ENCODE peak calls at places on chromosome 1, in eight cellular contexts. One of them, this sample, is unnamed.

GRCh38 chr1:74652711-74653131 is 20.9 kb downstream of the ERICH3 start:
- DNase-seq in astrocyte: peak; percentile 98
- DNase-seq in adrenal gland: no peak
- DNase-seq in heart left ventricle: no peak
- DNase-seq in fibroblast of lung: peak; percentile 99
- DNase-seq in esophagus squamous epithelium: no peak
- DNase-seq in GM23338: peak; percentile 18
- DNase-seq in mammary epithelial cell: peak; percentile 96
- DNase-seq in this sample: peak; percentile 4

GRCh38 chr1:14804626-14805025 is 206.1 kb downstream of the KAZN start:
- DNase-seq in astrocyte: no peak
- DNase-seq in adrenal gland: no peak
- DNase-seq in heart left ventricle: no peak
- DNase-seq in fibroblast of lung: no peak
- DNase-seq in esophagus squamous epithelium: no peak
- DNase-seq in GM23338: peak; percentile 69
- DNase-seq in mammary epithelial cell: no peak
- DNase-seq in this sample: no peak

GRCh38 chr1:25532970-25533369 is 10.4 kb upstream of the LDLRAP1 start:
- DNase-seq in astrocyte: no peak
- DNase-seq in adrenal gland: no peak
- DNase-seq in heart left ventricle: no peak
- DNase-seq in fibroblast of lung: no peak
- DNase-seq in esophagus squamous epithelium: no peak
- DNase-seq in GM23338: no peak
- DNase-seq in mammary epithelial cell: no peak
- DNase-seq in this sample: no peak

GRCh38 chr1:1120866-1121563 is 5.1 kb upstream of the C1orf159 start:
- DNase-seq in astrocyte: no peak
- DNase-seq in adrenal gland: peak; percentile 17
- DNase-seq in heart left ventricle: peak; percentile 57
- DNase-seq in fibroblast of lung: no peak
- DNase-seq in esophagus squamous epithelium: no peak
- DNase-seq in GM23338: no peak
- DNase-seq in mammary epithelial cell: no peak
- DNase-seq in this sample: peak; percentile 39

GRCh38 chr1:182927693-182928433 is 25.1 kb downstream of the SHCBP1L start:
- DNase-seq in astrocyte: no peak
- DNase-seq in adrenal gland: no peak
- DNase-seq in heart left ventricle: no peak
- DNase-seq in fibroblast of lung: no peak
- DNase-seq in esophagus squamous epithelium: no peak
- DNase-seq in GM23338: no peak
- DNase-seq in mammary epithelial cell: no peak
- DNase-seq in this sample: no peak

GRCh38 chr1:201359031-201359872 is 18.2 kb downstream of the TNNT2 start:
- DNase-seq in astrocyte: no peak
- DNase-seq in adrenal gland: no peak
- DNase-seq in heart left ventricle: peak; percentile 61
- DNase-seq in fibroblast of lung: no peak
- DNase-seq in esophagus squamous epithelium: no peak
- DNase-seq in GM23338: no peak
- DNase-seq in mammary epithelial cell: no peak
- DNase-seq in this sample: no peak

GRCh38 chr1:110672753-110673108 is 2.0 kb downstream of the KCNA3 start:
- DNase-seq in astrocyte: no peak
- DNase-seq in adrenal gland: no peak
- DNase-seq in heart left ventricle: no peak
- DNase-seq in fibroblast of lung: no peak
- DNase-seq in esophagus squamous epithelium: no peak
- DNase-seq in GM23338: no peak
- DNase-seq in mammary epithelial cell: no peak
- DNase-seq in this sample: no peak

GRCh38 chr1:162406811-162407210 is 5.1 kb downstream of the SH2D1B start:
- DNase-seq in astrocyte: no peak
- DNase-seq in adrenal gland: no peak
- DNase-seq in heart left ventricle: no peak
- DNase-seq in fibroblast of lung: no peak
- DNase-seq in esophagus squamous epithelium: no peak
- DNase-seq in GM23338: no peak
- DNase-seq in mammary epithelial cell: no peak
- DNase-seq in this sample: no peak

GRCh38 chr1:236381565-236382158 is 12.4 kb upstream of the EDARADD start:
- DNase-seq in astrocyte: no peak
- DNase-seq in adrenal gland: no peak
- DNase-seq in heart left ventricle: no peak
- DNase-seq in fibroblast of lung: no peak
- DNase-seq in esophagus squamous epithelium: no peak
- DNase-seq in GM23338: no peak
- DNase-seq in mammary epithelial cell: no peak
- DNase-seq in this sample: no peak

GRCh38 chr1:11434926-11435325 is 44.0 kb upstream of the DISP3 start:
- DNase-seq in astrocyte: no peak
- DNase-seq in adrenal gland: no peak
- DNase-seq in heart left ventricle: no peak
- DNase-seq in fibroblast of lung: no peak
- DNase-seq in esophagus squamous epithelium: no peak
- DNase-seq in GM23338: no peak
- DNase-seq in mammary epithelial cell: no peak
- DNase-seq in this sample: no peak

DNA sequence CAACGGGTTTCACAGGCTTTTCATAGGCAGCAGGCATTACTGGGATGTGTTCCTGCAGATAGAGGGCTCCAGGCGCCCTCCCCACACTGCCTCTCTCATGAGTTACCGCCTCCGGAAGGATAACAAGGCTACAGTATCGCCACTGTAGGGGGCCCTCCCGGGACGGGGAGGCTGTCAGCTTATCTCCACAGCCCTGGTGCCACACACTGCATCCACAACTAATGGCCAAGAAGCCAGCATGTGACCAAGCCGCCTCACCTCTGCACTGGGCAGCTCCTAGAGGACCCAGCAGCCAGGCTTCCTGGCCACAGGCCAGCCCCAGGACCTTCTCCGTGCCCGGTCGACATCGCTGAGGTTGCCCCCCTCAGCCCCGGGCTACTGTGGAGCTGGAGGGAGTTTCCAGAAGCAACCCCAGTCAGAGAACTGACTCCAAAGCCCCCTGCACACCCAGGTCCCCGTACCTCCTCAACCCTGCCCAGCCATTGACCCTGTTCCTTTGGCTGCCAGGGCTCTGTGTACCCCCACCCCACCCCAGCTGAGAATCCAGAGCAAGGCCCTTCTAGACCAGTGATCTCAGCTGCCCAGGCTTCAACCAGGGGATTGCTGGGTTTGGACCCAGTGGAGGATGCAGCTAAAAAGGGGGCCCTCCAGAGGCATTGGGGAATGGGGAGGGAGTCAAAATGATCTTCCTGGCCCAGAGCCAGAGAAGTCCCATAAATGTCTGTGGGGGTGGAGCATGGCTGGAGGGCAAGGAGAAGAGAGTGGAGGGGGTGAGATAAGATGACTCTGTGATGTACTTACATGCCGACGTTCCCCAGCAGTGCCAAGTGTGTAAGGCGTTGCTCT is 45.0 kb downstream of the NEK2 start:
- DNase-seq in astrocyte: no peak
- DNase-seq in adrenal gland: no peak
- DNase-seq in heart left ventricle: peak; percentile 43
- DNase-seq in fibroblast of lung: no peak
- DNase-seq in esophagus squamous epithelium: no peak
- DNase-seq in GM23338: peak; percentile 61
- DNase-seq in mammary epithelial cell: no peak
- DNase-seq in this sample: no peak
- TF ChIP-seq CTCF in astrocyte: no peak
- TF ChIP-seq CTCF in adrenal gland: peak; percentile 15
- TF ChIP-seq CTCF in heart left ventricle: peak; percentile 24
- TF ChIP-seq CTCF in fibroblast of lung: peak; percentile 13
- TF ChIP-seq CTCF in esophagus squamous epithelium: no peak
- TF ChIP-seq CTCF in GM23338: no peak
- TF ChIP-seq CTCF in mammary epithelial cell: no peak
- TF ChIP-seq CTCF in this sample: no peak

GRCh38 chr1:39194398-39195051 is 10.0 kb upstream of the MACF1 start:
- DNase-seq in astrocyte: no peak
- DNase-seq in adrenal gland: no peak
- DNase-seq in heart left ventricle: no peak
- DNase-seq in fibroblast of lung: no peak
- DNase-seq in esophagus squamous epithelium: no peak
- DNase-seq in GM23338: no peak
- DNase-seq in mammary epithelial cell: no peak
- DNase-seq in this sample: no peak

GRCh38 chr1:39187276-39188046 is 17.0 kb upstream of the MACF1 start:
- DNase-seq in astrocyte: no peak
- DNase-seq in adrenal gland: no peak
- DNase-seq in heart left ventricle: no peak
- DNase-seq in fibroblast of lung: no peak
- DNase-seq in esophagus squamous epithelium: no peak
- DNase-seq in GM23338: no peak
- DNase-seq in mammary epithelial cell: peak; percentile 76
- DNase-seq in this sample: no peak

GRCh38 chr1:39190096-39190495 is 14.4 kb upstream of the MACF1 start:
- DNase-seq in astrocyte: no peak
- DNase-seq in adrenal gland: no peak
- DNase-seq in heart left ventricle: no peak
- DNase-seq in fibroblast of lung: no peak
- DNase-seq in esophagus squamous epithelium: no peak
- DNase-seq in GM23338: no peak
- DNase-seq in mammary epithelial cell: no peak
- DNase-seq in this sample: no peak

GRCh38 chr1:39184354-39184818 is 20.1 kb upstream of the MACF1 start:
- DNase-seq in astrocyte: no peak
- DNase-seq in adrenal gland: no peak
- DNase-seq in heart left ventricle: no peak
- DNase-seq in fibroblast of lung: no peak
- DNase-seq in esophagus squamous epithelium: no peak
- DNase-seq in GM23338: no peak
- DNase-seq in mammary epithelial cell: no peak
- DNase-seq in this sample: no peak

GRCh38 chr1:39189592-39190041 is 14.9 kb upstream of the MACF1 start:
- DNase-seq in astrocyte: peak; percentile 82
- DNase-seq in adrenal gland: no peak
- DNase-seq in heart left ventricle: no peak
- DNase-seq in fibroblast of lung: peak; percentile 82
- DNase-seq in esophagus squamous epithelium: no peak
- DNase-seq in GM23338: no peak
- DNase-seq in mammary epithelial cell: peak; percentile 63
- DNase-seq in this sample: no peak
- H3K4me1 ChIP-seq in astrocyte: peaks cover 62% of the 10 kb centered on the region
- H3K4me1 ChIP-seq in adrenal gland: peaks cover 54% of the 10 kb centered on the region
- H3K4me1 ChIP-seq in heart left ventricle: peaks cover 21% of the 10 kb centered on the region
- H3K4me1 ChIP-seq in fibroblast of lung: peaks cover 33% of the 10 kb centered on the region
- H3K4me1 ChIP-seq in esophagus squamous epithelium: peaks cover 16% of the 10 kb centered on the region
- H3K4me1 ChIP-seq in GM23338: peaks cover 53% of the 10 kb centered on the region
- H3K4me1 ChIP-seq in mammary epithelial cell: peaks cover 69% of the 10 kb centered on the region
- H3K4me1 ChIP-seq in this sample: peaks cover 4% of the 10 kb centered on the region

DNA sequence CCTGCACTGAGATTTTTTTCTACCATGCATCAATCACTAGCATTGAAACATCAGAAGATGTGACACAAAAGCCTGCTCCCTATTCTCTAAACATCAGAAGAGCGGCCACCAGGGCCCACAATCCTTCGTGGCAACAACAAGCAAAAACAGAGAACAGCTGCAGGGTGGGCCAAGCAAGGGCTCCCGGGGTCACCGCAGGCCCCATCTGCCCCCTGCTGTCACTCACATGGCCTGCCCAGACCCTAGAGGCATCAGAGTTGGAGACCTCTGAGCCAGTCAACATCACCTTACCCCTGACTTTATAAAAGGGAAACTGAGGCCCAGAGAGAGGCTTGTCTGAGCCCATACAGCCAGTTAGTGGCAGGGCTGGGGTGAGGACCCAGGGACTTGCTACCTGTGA is 1.8 kb downstream of the LAPTM5 start:
- DNase-seq in astrocyte: no peak
- DNase-seq in adrenal gland: no peak
- DNase-seq in heart left ventricle: no peak
- DNase-seq in fibroblast of lung: no peak
- DNase-seq in esophagus squamous epithelium: no peak
- DNase-seq in GM23338: no peak
- DNase-seq in mammary epithelial cell: no peak
- DNase-seq in this sample: no peak
- TF ChIP-seq CTCF in astrocyte: no peak
- TF ChIP-seq CTCF in adrenal gland: no peak
- TF ChIP-seq CTCF in heart left ventricle: no peak
- TF ChIP-seq CTCF in fibroblast of lung: no peak
- TF ChIP-seq CTCF in esophagus squamous epithelium: no peak
- TF ChIP-seq CTCF in GM23338: no peak
- TF ChIP-seq CTCF in mammary epithelial cell: no peak
- TF ChIP-seq CTCF in this sample: no peak

GRCh38 chr1:35226546-35226945 is 33.6 kb upstream of the SFPQ start:
- DNase-seq in astrocyte: no peak
- DNase-seq in adrenal gland: no peak
- DNase-seq in heart left ventricle: no peak
- DNase-seq in fibroblast of lung: no peak
- DNase-seq in esophagus squamous epithelium: no peak
- DNase-seq in GM23338: no peak
- DNase-seq in mammary epithelial cell: no peak
- DNase-seq in this sample: no peak
- H3K4me1 ChIP-seq in astrocyte: no peaks in the 10 kb centered on the region
- H3K4me1 ChIP-seq in adrenal gland: peaks cover 20% of the 10 kb centered on the region
- H3K4me1 ChIP-seq in heart left ventricle: no peaks in the 10 kb centered on the region
- H3K4me1 ChIP-seq in fibroblast of lung: peaks cover 10% of the 10 kb centered on the region
- H3K4me1 ChIP-seq in esophagus squamous epithelium: no peaks in the 10 kb centered on the region
- H3K4me1 ChIP-seq in GM23338: peaks cover 20% of the 10 kb centered on the region
- H3K4me1 ChIP-seq in mammary epithelial cell: no peaks in the 10 kb centered on the region
- H3K4me1 ChIP-seq in this sample: no peaks in the 10 kb centered on the region

GRCh38 chr1:209587778-209588177 is 4.3 kb downstream of the CAMK1G start:
- DNase-seq in astrocyte: no peak
- DNase-seq in adrenal gland: no peak
- DNase-seq in heart left ventricle: no peak
- DNase-seq in fibroblast of lung: no peak
- DNase-seq in esophagus squamous epithelium: no peak
- DNase-seq in GM23338: no peak
- DNase-seq in mammary epithelial cell: peak; percentile 77
- DNase-seq in this sample: no peak

GRCh38 chr1:209589440-209589839 is 5.9 kb downstream of the CAMK1G start:
- DNase-seq in astrocyte: no peak
- DNase-seq in adrenal gland: no peak
- DNase-seq in heart left ventricle: no peak
- DNase-seq in fibroblast of lung: no peak
- DNase-seq in esophagus squamous epithelium: no peak
- DNase-seq in GM23338: no peak
- DNase-seq in mammary epithelial cell: no peak
- DNase-seq in this sample: no peak

GRCh38 chr1:209593747-209594146 is 10.2 kb downstream of the CAMK1G start:
- DNase-seq in astrocyte: no peak
- DNase-seq in adrenal gland: no peak
- DNase-seq in heart left ventricle: no peak
- DNase-seq in fibroblast of lung: no peak
- DNase-seq in esophagus squamous epithelium: no peak
- DNase-seq in GM23338: peak; percentile 15
- DNase-seq in mammary epithelial cell: no peak
- DNase-seq in this sample: no peak

GRCh38 chr1:209589863-209590262 is 6.3 kb downstream of the CAMK1G start:
- DNase-seq in astrocyte: no peak
- DNase-seq in adrenal gland: no peak
- DNase-seq in heart left ventricle: no peak
- DNase-seq in fibroblast of lung: no peak
- DNase-seq in esophagus squamous epithelium: no peak
- DNase-seq in GM23338: no peak
- DNase-seq in mammary epithelial cell: no peak
- DNase-seq in this sample: no peak

GRCh38 chr1:209590405-209590804 is 6.9 kb downstream of the CAMK1G start:
- DNase-seq in astrocyte: no peak
- DNase-seq in adrenal gland: no peak
- DNase-seq in heart left ventricle: no peak
- DNase-seq in fibroblast of lung: peak; percentile 23
- DNase-seq in esophagus squamous epithelium: no peak
- DNase-seq in GM23338: peak; percentile 72
- DNase-seq in mammary epithelial cell: no peak
- DNase-seq in this sample: no peak
- TF ChIP-seq CTCF in astrocyte: peak; percentile 54
- TF ChIP-seq CTCF in adrenal gland: no peak
- TF ChIP-seq CTCF in heart left ventricle: peak; percentile 51
- TF ChIP-seq CTCF in fibroblast of lung: peak; percentile 69
- TF ChIP-seq CTCF in esophagus squamous epithelium: peak; percentile 46
- TF ChIP-seq CTCF in GM23338: peak; percentile 40
- TF ChIP-seq CTCF in mammary epithelial cell: no peak
- TF ChIP-seq CTCF in this sample: no peak